ENCODE peak calls at places on chromosomes 16 and 17, in seven cellular contexts. One of them, this sample, is unnamed.

GRCh38 chr17:50785126-50785525 is 17.8 kb upstream of the ANKRD40CL start:
- DNase-seq in H1: no peak
- DNase-seq in WTC11: no peak
- DNase-seq in K562: no peak
- DNase-seq in HCT116: no peak
- DNase-seq in GM12878: no peak
- DNase-seq in HepG2: no peak
- DNase-seq in this sample: no peak

GRCh38 chr17:80760501-80760900 is 215.9 kb downstream of the RPTOR start:
- DNase-seq in H1: no peak
- DNase-seq in WTC11: no peak
- DNase-seq in K562: no peak
- DNase-seq in HCT116: no peak
- DNase-seq in GM12878: peak; percentile 40
- DNase-seq in HepG2: no peak
- DNase-seq in this sample: no peak

GRCh38 chr16:59993101-59993500 is 1259.0 kb upstream of the GOT2 start:
- DNase-seq in H1: no peak
- DNase-seq in WTC11: no peak
- DNase-seq in K562: no peak
- DNase-seq in HCT116: no peak
- DNase-seq in GM12878: no peak
- DNase-seq in HepG2: peak; percentile 18
- DNase-seq in this sample: no peak

GRCh38 chr17:37791434-37791833 is 46.6 kb upstream of the HNF1B start:
- DNase-seq in H1: no peak
- DNase-seq in WTC11: peak; percentile 30
- DNase-seq in K562: peak; percentile 58
- DNase-seq in HCT116: no peak
- DNase-seq in GM12878: no peak
- DNase-seq in HepG2: peak; percentile 45
- DNase-seq in this sample: peak; percentile 27

GRCh38 chr17:80026359-80027042 is 9.2 kb downstream of the TBC1D16 start:
- DNase-seq in H1: no peak
- DNase-seq in WTC11: no peak
- DNase-seq in K562: no peak
- DNase-seq in HCT116: no peak
- DNase-seq in GM12878: no peak
- DNase-seq in HepG2: no peak
- DNase-seq in this sample: no peak

GRCh38 chr16:2480948-2481347 is 6.0 kb downstream of the TBC1D24 start:
- DNase-seq in H1: no peak
- DNase-seq in WTC11: no peak
- DNase-seq in K562: no peak
- DNase-seq in HCT116: no peak
- DNase-seq in GM12878: no peak
- DNase-seq in HepG2: no peak
- DNase-seq in this sample: no peak

GRCh38 chr17:80160536-80160935 is 9.3 kb upstream of the CARD14 start:
- DNase-seq in H1: no peak
- DNase-seq in WTC11: no peak
- DNase-seq in K562: no peak
- DNase-seq in HCT116: no peak
- DNase-seq in GM12878: no peak
- DNase-seq in HepG2: no peak
- DNase-seq in this sample: no peak

GRCh38 chr17:33369876-33370275 is 76.8 kb upstream of the ASIC2 start:
- DNase-seq in H1: no peak
- DNase-seq in WTC11: no peak
- DNase-seq in K562: no peak
- DNase-seq in HCT116: no peak
- DNase-seq in GM12878: no peak
- DNase-seq in HepG2: no peak
- DNase-seq in this sample: no peak

GRCh38 chr17:37107406-37108083 is 158.8 kb downstream of the AATF start:
- DNase-seq in H1: no peak
- DNase-seq in WTC11: no peak
- DNase-seq in K562: no peak
- DNase-seq in HCT116: no peak
- DNase-seq in GM12878: no peak
- DNase-seq in HepG2: no peak
- DNase-seq in this sample: no peak

GRCh38 chr16:57574086-57574485 is 31.6 kb downstream of the ADGRG5 start:
- DNase-seq in H1: no peak
- DNase-seq in WTC11: no peak
- DNase-seq in K562: no peak
- DNase-seq in HCT116: no peak
- DNase-seq in GM12878: no peak
- DNase-seq in HepG2: no peak
- DNase-seq in this sample: no peak

GRCh38 chr17:47099451-47099986 is 89.6 kb downstream of the CDC27 start:
- DNase-seq in H1: no peak
- DNase-seq in WTC11: no peak
- DNase-seq in K562: no peak
- DNase-seq in HCT116: no peak
- DNase-seq in GM12878: no peak
- DNase-seq in HepG2: no peak
- DNase-seq in this sample: no peak

GRCh38 chr17:36752096-36752888 is 150.9 kb downstream of the MRM1 start:
- DNase-seq in H1: no peak
- DNase-seq in WTC11: no peak
- DNase-seq in K562: no peak
- DNase-seq in HCT116: no peak
- DNase-seq in GM12878: no peak
- DNase-seq in HepG2: no peak
- DNase-seq in this sample: no peak

GRCh38 chr16:65176603-65177002 is 54.7 kb upstream of the CDH11 start:
- DNase-seq in H1: no peak
- DNase-seq in WTC11: no peak
- DNase-seq in K562: no peak
- DNase-seq in HCT116: no peak
- DNase-seq in GM12878: no peak
- DNase-seq in HepG2: no peak
- DNase-seq in this sample: no peak

DNA sequence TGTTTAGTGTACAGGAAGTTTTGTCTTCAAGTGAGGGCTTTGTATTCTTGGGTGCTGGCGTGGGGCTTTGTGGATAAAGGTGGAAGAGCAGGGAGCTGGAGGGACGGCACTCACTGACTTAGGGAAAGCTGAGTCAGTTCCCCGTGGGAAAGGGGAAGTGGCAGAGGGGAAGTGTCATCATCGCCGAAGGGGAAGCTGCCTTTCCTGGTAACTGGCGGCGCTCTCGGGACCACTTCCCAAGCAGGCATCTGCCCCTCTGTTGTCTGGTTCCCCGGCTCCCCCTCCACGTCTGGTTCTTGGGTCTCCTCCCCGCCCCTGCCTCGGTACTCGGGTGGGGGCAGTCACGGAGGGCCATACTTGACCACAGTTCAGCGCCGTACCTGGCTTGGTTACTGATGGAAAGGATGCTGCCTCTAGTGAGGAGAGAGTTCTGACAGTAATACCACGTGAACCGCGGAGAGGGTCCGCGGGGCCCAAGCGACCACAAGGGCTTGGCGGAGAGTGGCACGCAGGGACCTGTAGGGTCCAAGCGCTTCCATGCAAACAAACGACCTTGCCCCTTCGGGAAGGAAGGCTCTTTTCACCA is 9.0 kb downstream of the KDM6B start:
- DNase-seq in H1: no peak
- DNase-seq in WTC11: peak; percentile 58
- DNase-seq in K562: no peak
- DNase-seq in HCT116: no peak
- DNase-seq in GM12878: no peak
- DNase-seq in HepG2: peak; percentile 53
- DNase-seq in this sample: no peak
- TF ChIP-seq SP1 in H1: no peak
- TF ChIP-seq SP1 in WTC11: no peak
- TF ChIP-seq SP1 in K562: no peak
- TF ChIP-seq SP1 in HCT116: no peak
- TF ChIP-seq SP1 in GM12878: peak; percentile 17
- TF ChIP-seq SP1 in HepG2: no peak
- TF ChIP-seq SP1 in this sample: no peak

GRCh38 chr17:337453-337852 is 15.2 kb downstream of the RPH3AL start:
- DNase-seq in H1: no peak
- DNase-seq in WTC11: no peak
- DNase-seq in K562: no peak
- DNase-seq in HCT116: no peak
- DNase-seq in GM12878: no peak
- DNase-seq in HepG2: no peak
- DNase-seq in this sample: no peak

GRCh38 chr17:337022-337420 is 15.6 kb downstream of the RPH3AL start:
- DNase-seq in H1: no peak
- DNase-seq in WTC11: no peak
- DNase-seq in K562: no peak
- DNase-seq in HCT116: no peak
- DNase-seq in GM12878: no peak
- DNase-seq in HepG2: no peak
- DNase-seq in this sample: no peak

GRCh38 chr17:334974-335481 is 17.6 kb downstream of the RPH3AL start:
- DNase-seq in H1: no peak
- DNase-seq in WTC11: no peak
- DNase-seq in K562: no peak
- DNase-seq in HCT116: no peak
- DNase-seq in GM12878: no peak
- DNase-seq in HepG2: no peak
- DNase-seq in this sample: no peak

GRCh38 chr17:335691-336090 is 16.9 kb downstream of the RPH3AL start:
- DNase-seq in H1: no peak
- DNase-seq in WTC11: no peak
- DNase-seq in K562: no peak
- DNase-seq in HCT116: no peak
- DNase-seq in GM12878: no peak
- DNase-seq in HepG2: no peak
- DNase-seq in this sample: no peak

DNA sequence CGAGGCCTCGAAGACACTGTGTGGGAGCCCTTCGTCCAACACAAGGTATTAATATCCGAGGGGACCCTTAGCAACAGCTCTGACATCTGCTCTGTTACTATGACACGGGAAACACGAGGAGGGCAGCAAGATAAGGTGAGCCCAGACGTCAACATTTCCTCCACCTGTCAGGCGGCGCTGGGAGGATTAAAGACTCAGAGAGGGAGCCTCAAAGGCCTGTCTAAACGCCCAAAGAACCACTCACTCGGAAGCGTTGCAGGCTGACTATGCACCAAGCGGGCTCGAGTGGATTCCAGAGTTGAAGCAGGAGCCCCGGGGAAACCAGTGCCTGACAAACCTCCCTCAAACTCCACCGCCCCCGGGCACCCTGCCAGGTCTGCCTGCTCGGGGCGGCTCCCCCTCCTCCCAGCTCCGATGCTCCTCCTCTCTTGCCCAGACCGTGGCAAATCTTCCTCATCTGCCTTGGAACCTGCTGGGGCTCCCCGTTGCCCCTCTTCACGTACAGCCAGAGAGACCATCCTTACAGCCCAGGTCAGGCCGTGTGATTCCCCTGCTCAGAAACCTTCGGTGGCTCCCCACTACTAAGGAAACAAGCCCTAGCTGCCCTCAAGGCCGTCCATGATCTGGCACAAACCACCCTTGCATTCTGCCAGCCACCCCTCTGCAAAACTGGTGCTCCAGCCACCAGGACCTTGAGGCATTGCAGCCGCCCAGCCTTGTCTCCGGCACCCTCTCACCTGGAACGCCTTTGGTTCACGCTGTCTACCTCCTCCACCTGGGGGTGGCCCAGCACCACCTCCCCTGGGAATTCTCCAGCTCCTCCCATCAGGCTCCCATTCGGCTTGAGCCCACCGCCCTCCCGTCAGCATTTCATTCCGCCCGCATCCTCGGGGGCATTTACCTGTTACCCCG is 16.2 kb downstream of the RPH3AL start:
- DNase-seq in H1: no peak
- DNase-seq in WTC11: no peak
- DNase-seq in K562: no peak
- DNase-seq in HCT116: no peak
- DNase-seq in GM12878: no peak
- DNase-seq in HepG2: no peak
- DNase-seq in this sample: no peak
- TF ChIP-seq SP1 in H1: no peak
- TF ChIP-seq SP1 in WTC11: no peak
- TF ChIP-seq SP1 in K562: no peak
- TF ChIP-seq SP1 in HCT116: no peak
- TF ChIP-seq SP1 in GM12878: no peak
- TF ChIP-seq SP1 in HepG2: no peak
- TF ChIP-seq SP1 in this sample: no peak

GRCh38 chr17:7440823-7441174 is 1.5 kb downstream of the FGF11 start:
- DNase-seq in H1: no peak
- DNase-seq in WTC11: peak; percentile 64
- DNase-seq in K562: peak; percentile 52
- DNase-seq in HCT116: no peak
- DNase-seq in GM12878: no peak
- DNase-seq in HepG2: no peak
- DNase-seq in this sample: peak; percentile 25
- TF ChIP-seq SP1 in H1: no peak
- TF ChIP-seq SP1 in WTC11: no peak
- TF ChIP-seq SP1 in K562: no peak
- TF ChIP-seq SP1 in HCT116: no peak
- TF ChIP-seq SP1 in GM12878: peak; percentile 25
- TF ChIP-seq SP1 in HepG2: no peak
- TF ChIP-seq SP1 in this sample: no peak

GRCh38 chr17:13725286-13725990 is 123.7 kb upstream of the HS3ST3A1 start:
- DNase-seq in H1: no peak
- DNase-seq in WTC11: no peak
- DNase-seq in K562: no peak
- DNase-seq in HCT116: no peak
- DNase-seq in GM12878: no peak
- DNase-seq in HepG2: peak; percentile 22
- DNase-seq in this sample: no peak
- TF ChIP-seq SP1 in H1: no peak
- TF ChIP-seq SP1 in WTC11: no peak
- TF ChIP-seq SP1 in K562: no peak
- TF ChIP-seq SP1 in HCT116: no peak
- TF ChIP-seq SP1 in GM12878: no peak
- TF ChIP-seq SP1 in HepG2: no peak
- TF ChIP-seq SP1 in this sample: no peak

DNA sequence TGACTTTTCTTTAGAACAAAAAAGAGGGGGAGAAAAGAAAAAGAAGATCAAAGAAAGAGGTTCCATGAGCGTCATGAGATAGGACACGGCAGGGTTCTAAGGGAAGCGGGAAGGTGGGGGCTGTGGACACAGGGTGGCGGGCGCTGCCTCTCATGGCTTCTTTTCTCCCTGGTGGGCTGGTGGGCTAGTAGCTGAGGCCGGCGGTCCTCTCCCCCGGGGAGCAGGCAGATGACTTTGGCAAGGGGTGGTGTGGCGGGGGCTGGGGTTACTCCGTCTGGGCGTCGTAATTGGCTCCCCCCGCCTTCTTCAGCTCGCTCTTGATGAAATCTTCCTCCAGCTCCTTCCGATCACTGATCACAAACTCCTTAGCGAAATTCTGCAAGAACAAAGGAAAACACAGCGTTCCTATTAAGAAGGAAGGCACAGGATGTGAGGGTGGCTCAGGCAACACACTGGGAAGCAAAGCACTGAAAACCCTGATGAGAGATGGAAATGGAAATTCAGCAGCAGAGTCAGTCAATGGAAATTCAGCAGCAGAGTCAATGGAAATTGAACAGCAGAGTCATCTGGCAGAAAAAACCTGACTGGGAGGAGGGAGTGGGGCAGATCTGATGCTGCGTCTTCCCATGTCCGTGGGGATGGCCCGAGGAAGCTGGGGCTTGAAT is 51.2 kb downstream of the COTL1 start:
- DNase-seq in H1: no peak
- DNase-seq in WTC11: no peak
- DNase-seq in K562: no peak
- DNase-seq in HCT116: no peak
- DNase-seq in GM12878: no peak
- DNase-seq in HepG2: no peak
- DNase-seq in this sample: no peak
- TF ChIP-seq SP1 in H1: no peak
- TF ChIP-seq SP1 in WTC11: no peak
- TF ChIP-seq SP1 in K562: no peak
- TF ChIP-seq SP1 in HCT116: no peak
- TF ChIP-seq SP1 in GM12878: no peak
- TF ChIP-seq SP1 in HepG2: no peak
- TF ChIP-seq SP1 in this sample: no peak